ENCODE peak calls at places on chromosomes 7 and 10, in nine cellular contexts. F is dorsolateral prefrontal cortex; H is effector memory CD4-positive, alpha-beta T cell; D is foreskin fibroblast; R is mammary epithelial cell; V is GM12864; A is brain microvascular endothelial cell; Y is mucosa of descending colon; Z is thoracic aorta. P is an unnamed sample.

GRCh38 chr10:78950656-78951587 is 117.8 kb upstream of the ZMIZ1 start:
- DNase-seq in F (no peak), H (no peak), D (no peak), R (peak), V (no peak), A (no peak), Y (no peak), Z (no peak), P (no peak)

GRCh38 chr7:149716932-149717307 is 56.5 kb downstream of the ZNF467 start:
- DNase-seq in F (no peak), H (no peak), D (no peak), R (peak), V (no peak), A (no peak), Y (no peak), Z (no peak), P (no peak)

GRCh38 chr10:59839576-59839975 is 66.8 kb downstream of the CCDC6 start:
- DNase-seq in F (no peak), H (no peak), D (no peak), R (peak), V (no peak), A (peak), Y (no peak), Z (no peak), P (no peak)

GRCh38 chr7:138864667-138865066 is 66.7 kb upstream of the ATP6V0A4 start:
- DNase-seq in F (no peak), H (no peak), D (peak), R (peak), V (no peak), A (peak), Y (no peak), Z (no peak), P (no peak)

GRCh38 chr10:122422266-122422980 is 32.0 kb upstream of the ARMS2 start:
- DNase-seq in F (no peak), H (no peak), D (no peak), R (no peak), V (no peak), A (no peak), Y (no peak), Z (no peak), P (no peak)

GRCh38 chr7:6497637-6497905 is 49.8 kb upstream of the DAGLB start:
- DNase-seq in F (no peak), H (no peak), D (no peak), R (no peak), V (no peak), A (no peak), Y (no peak), Z (no peak), P (no peak)

GRCh38 chr10:116138897-116139296 is 134.1 kb downstream of the GFRA1 start:
- DNase-seq in F (no peak), H (no peak), D (no peak), R (peak), V (no peak), A (no peak), Y (no peak), Z (no peak), P (no peak)

GRCh38 chr10:124231188-124232135 is 138.1 kb upstream of the CHST15 start:
- DNase-seq in F (no peak), H (peak), D (no peak), R (no peak), V (no peak), A (no peak), Y (no peak), Z (no peak), P (no peak)

GRCh38 chr10:52007091-52007490 is 307.0 kb upstream of the DKK1 start:
- DNase-seq in F (no peak), H (no peak), D (no peak), R (no peak), V (no peak), A (no peak), Y (no peak), Z (no peak), P (no peak)

GRCh38 chr7:82264752-82265305 is 178.7 kb downstream of the CACNA2D1 start:
- DNase-seq in F (no peak), H (no peak), D (no peak), R (no peak), V (no peak), A (no peak), Y (no peak), Z (no peak), P (no peak)

GRCh38 chr7:158705234-158705890 is 758 bp upstream of the NCAPG2 start:
- DNase-seq in F (no peak), H (no peak), D (peak), R (no peak), V (no peak), A (no peak), Y (no peak), Z (no peak), P (no peak)

GRCh38 chr10:101453791-101454718 is 100.1 kb downstream of the BTRC start:
- DNase-seq in F (no peak), H (no peak), D (peak), R (peak), V (no peak), A (no peak), Y (no peak), Z (no peak), P (no peak)

GRCh38 chr10:102220612-102221011 is 5.5 kb upstream of the ELOVL3 start:
- DNase-seq in F (no peak), H (no peak), D (no peak), R (no peak), V (no peak), A (no peak), Y (no peak), Z (no peak), P (no peak)

GRCh38 chr7:22348379-22348778 is 8.6 kb downstream of the RAPGEF5 start:
- DNase-seq in F (no peak), H (no peak), D (peak), R (peak), V (no peak), A (peak), Y (no peak), Z (no peak), P (no peak)

GRCh38 chr10:71094712-71095390 is 117.5 kb upstream of the UNC5B start:
- DNase-seq in F (no peak), H (no peak), D (no peak), R (peak), V (no peak), A (no peak), Y (no peak), Z (no peak), P (no peak)

DNA sequence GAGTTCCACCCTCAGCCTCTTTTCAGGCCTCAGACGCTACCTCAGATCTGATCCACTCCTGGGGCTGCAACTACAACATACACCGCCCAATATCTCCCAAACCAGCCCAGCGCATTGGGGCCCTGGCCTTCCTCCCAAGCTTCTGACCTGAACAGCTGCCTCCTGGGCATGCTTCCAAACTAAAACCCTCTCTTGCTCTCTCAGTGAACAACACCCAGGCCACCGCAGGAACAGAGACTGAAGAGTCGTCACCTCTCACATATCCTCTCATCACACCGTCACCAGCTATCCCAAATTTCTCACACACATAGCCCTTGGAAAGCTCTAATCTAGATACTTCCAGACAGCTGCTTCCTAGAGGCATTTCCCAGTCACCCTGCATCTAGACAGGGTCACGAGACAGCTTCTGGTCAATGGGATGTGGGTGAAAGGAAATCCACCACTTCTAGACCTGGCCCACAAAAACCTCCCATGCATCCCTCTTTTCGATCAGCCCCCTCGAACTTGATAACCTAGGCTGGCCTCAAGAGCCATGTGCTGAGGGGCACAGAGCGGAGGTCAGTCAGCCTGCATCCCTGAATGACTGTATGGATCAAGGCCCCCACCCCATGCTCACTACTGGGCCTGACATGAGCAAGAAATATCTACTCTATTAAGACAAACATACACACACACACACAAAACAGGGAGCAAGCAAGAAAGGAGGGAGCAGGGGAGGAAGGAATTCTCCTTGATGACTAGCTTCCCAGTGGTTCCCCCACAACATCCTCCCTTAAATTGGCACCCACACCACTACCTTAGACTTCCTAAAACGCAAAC is 1.8 kb downstream of the PARP12 start:
- DNase-seq in F (no peak), H (no peak), D (peak), R (no peak), V (no peak), A (peak), Y (no peak), Z (no peak), P (peak)
- H3K4me3 ChIP-seq in F (no peak), H (no peak), D (no peak), R (no peak), V (no peak), A (no peak), Y (no peak), Z (peak), P (no peak)

GRCh38 chr7:99623091-99623693 is 6.4 kb downstream of the ZSCAN25 start:
- DNase-seq in F (no peak), H (no peak), D (no peak), R (peak), V (no peak), A (no peak), Y (no peak), Z (no peak), P (no peak)
- H3K4me3 ChIP-seq in F (no peak), H (no peak), D (no peak), R (no peak), V (no peak), A (no peak), Y (no peak), Z (no peak), P (no peak)

DNA sequence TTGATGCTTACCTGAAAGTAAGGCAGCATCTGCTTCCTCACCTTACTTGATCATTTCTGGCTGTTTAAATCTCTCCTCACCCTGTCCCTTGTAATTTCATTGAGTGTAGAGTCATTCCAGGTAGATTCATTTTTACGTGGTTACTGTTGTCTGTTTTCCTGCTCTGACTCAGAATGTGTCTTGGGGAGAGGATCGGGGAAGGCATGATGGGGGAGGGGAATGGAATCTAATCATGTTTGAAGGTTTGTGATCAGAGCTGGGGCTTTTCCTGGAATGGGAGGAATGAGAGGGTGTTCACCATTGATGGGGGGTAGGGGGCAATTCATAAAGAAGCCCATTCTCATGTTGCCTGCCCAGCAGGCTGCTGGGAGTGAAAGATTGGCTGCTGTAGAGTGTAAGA is 18.7 kb downstream of the SEC24C start:
- DNase-seq in F (no peak), H (no peak), D (no peak), R (peak), V (no peak), A (peak), Y (no peak), Z (no peak), P (no peak)
- H3K4me3 ChIP-seq in F (no peak), H (no peak), D (no peak), R (no peak), V (no peak), A (no peak), Y (no peak), Z (no peak), P (no peak)

GRCh38 chr7:79452032-79452494 is 1.4 kb downstream of the MAGI2 start:
- DNase-seq in F (peak), H (no peak), D (peak), R (peak), V (no peak), A (peak), Y (peak), Z (peak), P (peak)

GRCh38 chr7:79453558-79454324 is at the start of gene MAGI2:
- DNase-seq in F (peak), H (no peak), D (peak), R (peak), V (no peak), A (peak), Y (peak), Z (peak), P (peak)

GRCh38 chr7:79454325-79454960 is 976 bp upstream of the MAGI2 start:
- DNase-seq in F (peak), H (no peak), D (peak), R (no peak), V (no peak), A (peak), Y (peak), Z (no peak), P (peak)

GRCh38 chr7:79452495-79453265 is 787 bp downstream of the MAGI2 start:
- DNase-seq in F (peak), H (no peak), D (peak), R (no peak), V (no peak), A (peak), Y (peak), Z (no peak), P (peak)

DNA sequence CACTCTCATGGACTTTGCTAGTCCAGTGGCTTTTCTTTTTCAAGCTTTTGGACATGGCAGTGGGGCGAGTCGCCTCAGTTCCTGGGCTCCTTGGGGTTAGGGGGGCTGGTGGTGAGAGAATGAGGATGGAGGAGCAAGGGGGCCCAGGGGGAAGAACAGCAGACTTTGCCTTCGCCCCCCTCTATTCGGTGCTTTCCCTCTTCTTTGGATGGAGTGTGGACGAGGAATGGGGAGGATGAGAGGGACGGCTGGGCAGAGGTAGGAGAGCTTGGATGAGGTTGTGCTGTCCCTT is 255 bp downstream of the MAGI2 start:
- DNase-seq in F (no peak), H (no peak), D (no peak), R (no peak), V (no peak), A (no peak), Y (no peak), Z (no peak), P (no peak)
- H3K4me3 ChIP-seq in F (peak), H (no peak), D (peak), R (peak), V (no peak), A (peak), Y (no peak), Z (peak), P (peak)

DNA sequence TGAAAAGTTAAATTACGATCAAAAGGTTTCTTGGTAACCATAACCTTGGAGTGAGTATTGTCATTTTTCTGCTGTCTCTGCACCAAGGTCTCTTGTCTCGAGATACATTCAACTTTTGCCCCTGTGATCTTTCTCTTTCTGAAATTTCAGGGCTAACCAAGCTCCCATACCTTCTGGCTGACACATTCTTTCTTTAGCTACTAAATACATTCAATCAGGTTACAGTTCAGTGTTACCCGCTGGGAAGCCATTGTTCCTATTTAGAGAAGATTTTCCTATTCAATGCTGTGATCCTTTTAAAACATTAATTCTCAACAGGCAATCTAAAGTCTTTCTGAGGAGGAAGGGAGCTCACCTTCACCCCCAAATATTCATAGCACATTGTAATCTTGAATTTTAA is 22.9 kb upstream of the DMTF1 start:
- DNase-seq in F (no peak), H (no peak), D (no peak), R (no peak), V (no peak), A (no peak), Y (no peak), Z (no peak), P (no peak)
- H3K4me3 ChIP-seq in F (no peak), H (no peak), D (no peak), R (no peak), V (no peak), A (no peak), Y (no peak), Z (no peak), P (no peak)

GRCh38 chr7:157689269-157690057 is 352.7 kb downstream of the DNAJB6 start:
- DNase-seq in F (no peak), H (no peak), D (no peak), R (no peak), V (no peak), A (no peak), Y (no peak), Z (no peak), P (no peak)
- H3K4me3 ChIP-seq in F (peak), H (peak), D (no peak), R (no peak), V (no peak), A (peak), Y (no peak), Z (peak), P (peak)

DNA sequence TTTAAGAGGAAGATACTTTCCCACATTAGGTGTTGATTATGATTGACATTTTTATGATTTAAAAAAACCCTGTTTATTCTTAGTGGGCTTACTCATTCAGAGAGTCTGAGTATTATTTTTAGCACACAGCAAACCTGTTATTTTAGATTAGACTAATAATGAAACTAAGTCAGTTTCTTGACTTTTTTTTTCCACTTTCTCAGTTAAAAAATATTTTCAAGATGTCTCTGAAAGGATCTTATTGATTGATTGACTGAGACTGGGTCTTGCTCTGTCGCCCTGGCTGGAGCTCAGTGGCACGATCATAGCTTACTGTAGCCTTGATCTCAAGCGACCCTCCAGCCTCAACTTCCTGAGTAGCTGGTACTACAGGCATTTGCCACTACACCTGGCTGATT is 20.4 kb upstream of the INPP5F start:
- DNase-seq in F (no peak), H (no peak), D (no peak), R (no peak), V (peak), A (no peak), Y (no peak), Z (no peak), P (no peak)
- H3K4me3 ChIP-seq in F (no peak), H (no peak), D (no peak), R (no peak), V (no peak), A (no peak), Y (no peak), Z (no peak), P (no peak)

DNA sequence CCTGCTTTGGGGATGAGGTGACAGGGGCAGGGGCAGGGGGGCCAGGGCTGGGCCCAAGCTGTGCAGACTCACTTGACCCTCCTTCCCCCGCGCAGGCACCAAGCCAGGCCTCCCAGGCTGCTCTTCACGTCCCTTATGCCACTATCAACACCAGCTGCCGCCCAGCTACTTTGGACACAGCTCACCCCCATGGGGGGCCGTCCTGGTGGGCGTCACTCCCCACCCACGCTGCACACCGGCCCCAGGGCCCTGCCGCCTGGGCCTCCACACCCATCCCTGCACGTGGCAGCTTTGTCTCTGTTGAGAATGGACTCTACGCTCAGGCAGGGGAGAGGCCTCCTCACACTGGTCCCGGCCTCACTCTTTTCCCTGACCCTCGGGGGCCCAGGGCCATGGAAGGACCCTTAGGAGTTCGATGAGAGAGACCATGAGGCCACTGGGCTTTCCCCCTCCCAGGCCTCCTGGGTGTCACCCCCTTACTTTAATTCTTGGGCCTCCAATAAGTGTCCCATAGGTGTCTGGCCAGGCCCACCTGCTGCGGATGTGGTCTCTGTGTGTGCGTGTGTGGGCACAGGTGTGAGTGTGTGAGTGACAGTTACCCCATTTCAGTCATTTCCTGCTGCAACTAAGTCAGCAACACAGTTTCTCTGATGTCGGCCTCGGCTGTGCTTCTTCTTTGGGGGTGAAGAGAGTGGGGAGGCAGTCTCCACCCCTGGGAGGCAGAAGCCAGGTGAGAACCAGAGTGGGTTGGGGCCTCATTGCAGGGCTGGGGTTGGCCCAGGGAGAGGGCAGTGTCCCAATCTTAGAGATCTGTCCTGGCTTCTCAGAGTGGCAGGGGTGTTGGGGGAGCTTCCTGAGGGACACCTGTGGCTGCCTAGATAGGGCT is 1.3 kb downstream of the PVRIG start:
- DNase-seq in F (no peak), H (peak), D (no peak), R (no peak), V (peak), A (no peak), Y (peak), Z (no peak), P (no peak)
- H3K4me3 ChIP-seq in F (no peak), H (peak), D (no peak), R (no peak), V (peak), A (no peak), Y (no peak), Z (no peak), P (no peak)